ENCODE peak calls at places on chromosomes 3 and 15, in nine cellular contexts. D is NCI-H2227 treated with DMSO at 0.1 percent for 48 hours; E is T-helper 2 cell; N is stimulated activated CD8-positive, alpha-beta memory T cell treated with anti-CD3 and anti-CD28 coated beads, Interleukin-7, amount 100 ng/mL, for 24 hours; X is ELR; Y is NCI-H2081; L is fibroblast of lung; B is amniotic epithelial cell; S is activated CD4-positive, alpha-beta T cell treated with anti-CD3 and anti-CD28 coated beads for 48 hours. I is an unnamed sample.

GRCh38 chr3:114194750-114195149 is 15.9 kb upstream of the DRD3 start:
- DNase-seq in Y (no peak), E (no peak), S (no peak), X (peak; percentile 19), N (no peak), L (peak; percentile 60), D (no peak), B (no peak), I (no peak)

GRCh38 chr15:60283936-60284335 is 113.8 kb downstream of the ANXA2 start:
- DNase-seq in E (no peak), N (no peak), X (no peak), L (no peak), S (no peak), D (no peak), Y (no peak), B (no peak), I (no peak)

GRCh38 chr3:15405448-15406050 is 21.8 kb downstream of the METTL6 start:
- DNase-seq in B (peak; percentile 67), E (no peak), N (no peak), D (peak; percentile 22), Y (peak; percentile 7), S (no peak), X (peak; percentile 69), L (peak; percentile 56), I (no peak)

GRCh38 chr3:148532326-148532725 is 165.4 kb upstream of the AGTR1 start:
- DNase-seq in L (peak; percentile 13), Y (no peak), X (peak; percentile 52), D (no peak), N (no peak), E (no peak), B (peak; percentile 42), S (no peak), I (no peak)

GRCh38 chr3:192364296-192364695 is 363.0 kb downstream of the FGF12 start:
- DNase-seq in S (no peak), Y (no peak), N (no peak), E (no peak), L (no peak), D (no peak), B (no peak), X (no peak), I (no peak)

GRCh38 chr15:75185271-75186029 is 16.2 kb upstream of the C15orf39 start:
- DNase-seq in D (no peak), Y (no peak), S (no peak), L (no peak), E (no peak), X (no peak), N (no peak), B (no peak), I (no peak)

GRCh38 chr3:99409961-99410360 is 228.4 kb upstream of the COL8A1 start:
- DNase-seq in D (no peak), B (no peak), S (no peak), E (no peak), X (no peak), Y (no peak), L (no peak), N (no peak), I (no peak)

GRCh38 chr3:175274056-175274455 is 414.9 kb downstream of the NAALADL2 start:
- DNase-seq in N (no peak), Y (peak; percentile 57), B (no peak), S (no peak), X (no peak), L (no peak), E (no peak), D (no peak), I (no peak)

GRCh38 chr15:76342382-76343201 is 6.0 kb downstream of the ISL2 start:
- DNase-seq in N (no peak), D (no peak), B (no peak), E (no peak), L (no peak), X (no peak), Y (no peak), S (peak; percentile 35), I (no peak)

GRCh38 chr3:13570391-13571194 is 21.7 kb downstream of the FBLN2 start:
- DNase-seq in B (no peak), L (no peak), N (no peak), X (no peak), S (no peak), Y (no peak), D (no peak), E (no peak), I (no peak)

GRCh38 chr15:57375827-57376694 is at the start of gene CGNL1:
- DNase-seq in Y (no peak), N (no peak), E (no peak), L (peak; percentile 36), B (no peak), D (no peak), X (peak; percentile 48), S (no peak), I (peak; percentile 78)

GRCh38 chr15:66400351-66400774 is 13.7 kb downstream of the MAP2K1 start:
- DNase-seq in S (no peak), E (no peak), Y (no peak), B (peak; percentile 52), L (peak; percentile 45), X (peak; percentile 65), D (no peak), N (no peak), I (no peak)

GRCh38 chr15:82944038-82944437 is 8.5 kb downstream of the HOMER2 start:
- DNase-seq in B (no peak), N (no peak), S (no peak), E (no peak), D (no peak), X (no peak), L (no peak), Y (no peak), I (no peak)